ENCODE peak calls at places on chromosomes 13 and 19, in nine cellular contexts. Q is uterus, D is IMR-90, K is WERI-Rb-1, G is sigmoid colon, E is MM.1S, U is HepG2, N is cardiac muscle cell, T is pancreas. I is an unnamed sample. For H3K9me3, the result is how much of the 10 kb centered on the place peaks cover.

GRCh38 chr13:109036091-109036490 is 406.7 kb downstream of the MYO16 start:
- DNase-seq in U (no peak), E (no peak), N (no peak), D (no peak), T (no peak), K (no peak), G (no peak), Q (no peak), I (no peak)

GRCh38 chr19:44664976-44665375 is 6.3 kb upstream of the CEACAM19 start:
- DNase-seq in T (no peak), Q (no peak), G (no peak), D (no peak), N (no peak), U (no peak), K (no peak), E (no peak), I (no peak)

GRCh38 chr13:93298741-93299140 is 72.1 kb downstream of the GPC6 start:
- DNase-seq in E (no peak), K (no peak), D (peak), T (no peak), Q (no peak), G (no peak), N (no peak), U (no peak), I (no peak)

GRCh38 chr13:40375522-40376171 is 290.8 kb downstream of the FOXO1 start:
- DNase-seq in D (no peak), G (peak), N (no peak), U (no peak), K (no peak), T (no peak), E (no peak), Q (no peak), I (peak)

GRCh38 chr19:3720533-3720917 is 12.3 kb downstream of the TJP3 start:
- DNase-seq in G (no peak), K (no peak), Q (no peak), T (no peak), E (no peak), D (no peak), N (no peak), U (no peak), I (no peak)

GRCh38 chr13:45792827-45793303 is 58.7 kb downstream of the SIAH3 start:
- DNase-seq in D (no peak), E (peak), U (no peak), T (no peak), K (no peak), G (no peak), Q (no peak), N (no peak), I (no peak)

GRCh38 chr13:33007237-33007636 is 9.0 kb upstream of the KL start:
- DNase-seq in D (no peak), N (no peak), E (no peak), G (no peak), T (no peak), U (peak), K (no peak), Q (no peak), I (no peak)

GRCh38 chr13:98460519-98460918 is 116.4 kb downstream of the STK24 start:
- DNase-seq in U (no peak), N (no peak), G (peak), D (no peak), K (no peak), T (no peak), Q (no peak), E (no peak), I (no peak)

DNA sequence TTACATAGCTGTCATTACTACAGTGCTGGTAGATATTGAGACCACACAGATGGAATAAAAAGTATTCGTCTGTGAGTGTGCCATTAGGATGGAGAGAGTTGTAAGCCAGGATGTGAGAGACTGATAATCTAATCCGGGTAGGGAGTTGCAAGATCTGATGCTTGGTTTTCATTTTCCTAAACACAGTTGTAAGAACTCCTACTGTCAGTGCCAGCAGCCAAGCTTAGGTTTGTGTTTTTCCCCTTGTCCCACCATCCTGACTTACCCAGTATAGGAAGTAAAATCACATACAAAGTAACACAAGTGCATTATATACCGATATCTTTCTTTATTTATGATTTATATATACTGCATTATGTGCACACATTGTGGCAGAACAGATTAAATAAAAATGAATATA is 726.4 kb upstream of the PCDH20 start:
- DNase-seq in D (no peak), T (no peak), G (no peak), U (no peak), Q (no peak), E (no peak), N (no peak), K (no peak), I (no peak)
- H3K9me3 ChIP-seq in D (under half), T (under half), G (under half), U (under half), Q (under half), E (under half), N (under half), K (under half), I (under half)

GRCh38 chr19:1450735-1451669 is 1.1 kb downstream of the APC2 start:
- DNase-seq in N (no peak), K (no peak), E (no peak), D (no peak), Q (no peak), U (no peak), T (no peak), G (no peak), I (no peak)
- H3K4me3 ChIP-seq in N (no peak), K (no peak), E (no peak), D (no peak), Q (no peak), U (no peak), T (no peak), G (no peak), I (no peak)

GRCh38 chr19:57055956-57056355 is 63.8 kb upstream of the USP29 start:
- DNase-seq in E (no peak), T (no peak), G (no peak), D (no peak), K (no peak), N (no peak), U (no peak), Q (no peak), I (no peak)

GRCh38 chr19:57050863-57051262 is 68.9 kb upstream of the USP29 start:
- DNase-seq in U (no peak), G (no peak), E (no peak), Q (no peak), T (no peak), K (no peak), D (no peak), N (no peak), I (no peak)

GRCh38 chr19:57053401-57053800 is 66.4 kb upstream of the USP29 start:
- DNase-seq in D (no peak), G (no peak), T (no peak), U (no peak), Q (no peak), K (no peak), E (no peak), N (no peak), I (no peak)

GRCh38 chr19:57056972-57057371 is 62.8 kb upstream of the USP29 start:
- DNase-seq in E (no peak), T (no peak), Q (peak), G (peak), K (peak), D (peak), N (no peak), U (no peak), I (peak)

DNA sequence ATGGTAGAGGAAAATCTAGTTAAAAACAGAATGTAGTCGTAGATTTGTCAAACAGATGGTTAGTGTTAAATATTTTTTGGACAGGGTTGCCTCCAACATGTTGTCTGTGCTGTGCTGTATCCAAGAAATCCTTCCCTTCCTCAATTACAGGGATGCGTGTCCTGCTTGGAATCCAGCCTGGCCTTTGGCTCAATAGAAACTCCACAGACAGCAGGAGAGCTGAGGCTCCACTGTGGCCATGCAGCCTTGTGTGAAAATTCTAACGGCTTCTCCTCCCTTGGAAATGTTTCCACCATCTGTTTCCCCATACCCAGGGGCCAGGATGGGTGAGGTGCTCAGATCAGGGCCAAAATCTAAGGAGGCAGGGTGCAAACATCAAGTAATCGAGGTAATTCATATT is 67.7 kb upstream of the USP29 start:
- DNase-seq in U (no peak), E (no peak), T (no peak), Q (no peak), G (no peak), N (no peak), D (no peak), K (no peak), I (no peak)
- H3K9me3 ChIP-seq in U (under half), E (under half), T (under half), Q (under half), G (under half), N (under half), D (under half), K (under half), I (under half)

GRCh38 chr19:2446390-2446789 is 10.4 kb downstream of the LMNB2 start:
- DNase-seq in T (no peak), K (peak), D (no peak), N (no peak), Q (no peak), U (no peak), G (no peak), E (peak), I (peak)
- H3K4me3 ChIP-seq in T (no peak), K (no peak), D (no peak), N (no peak), Q (no peak), U (no peak), G (no peak), E (no peak), I (no peak)

DNA sequence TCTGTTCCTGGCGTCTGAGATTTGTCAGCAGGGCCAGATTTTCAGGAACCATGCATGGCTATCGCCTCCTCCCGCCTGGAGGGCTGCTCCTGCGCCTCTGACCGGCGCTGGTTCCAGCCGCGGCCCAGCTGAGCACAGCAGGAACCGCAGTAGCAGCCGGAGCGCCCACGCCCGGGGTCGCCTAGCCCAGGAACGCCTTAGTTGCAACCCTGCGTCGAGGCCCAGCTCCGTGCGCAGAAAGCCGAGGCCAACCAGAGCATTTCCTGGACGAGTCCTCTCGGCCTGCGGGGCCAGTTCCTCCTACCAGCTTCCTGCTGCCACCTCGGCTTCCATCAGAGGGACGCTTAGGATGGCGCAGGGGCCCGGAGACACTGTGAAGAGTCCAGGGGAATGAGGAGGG is 74.9 kb downstream of the ZNF492 start:
- DNase-seq in U (no peak), Q (no peak), D (no peak), N (no peak), T (no peak), E (no peak), G (no peak), K (no peak), I (no peak)
- H3K9me3 ChIP-seq in U (half or more), Q (under half), D (under half), N (under half), T (under half), E (under half), G (under half), K (under half), I (under half)

GRCh38 chr13:30376426-30377311 is 45.6 kb upstream of the UBE2L5 start:
- DNase-seq in G (no peak), Q (no peak), U (no peak), K (no peak), T (no peak), E (peak), D (no peak), N (peak), I (no peak)
- H3K4me3 ChIP-seq in G (no peak), Q (no peak), U (no peak), K (no peak), T (no peak), E (peak), D (no peak), N (no peak), I (no peak)

DNA sequence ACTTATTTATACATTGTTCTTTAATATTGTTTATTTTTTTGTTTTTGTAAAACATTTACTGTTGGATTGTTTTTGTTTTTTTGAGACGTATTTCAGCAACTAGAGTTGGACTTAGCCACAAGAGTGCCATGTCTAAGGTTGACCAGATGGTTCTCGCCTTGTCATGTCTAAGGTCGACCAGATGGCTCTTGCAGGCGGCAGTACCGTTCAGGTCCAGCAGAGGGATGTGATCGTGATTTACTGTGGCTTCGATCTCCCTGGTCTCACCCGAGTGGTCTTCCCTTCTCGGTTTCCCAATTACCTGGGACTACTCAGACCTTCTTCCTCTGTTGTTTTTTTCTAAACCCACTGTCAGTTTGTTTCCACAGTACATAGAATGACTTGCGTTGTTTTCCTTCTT is 1438.6 kb downstream of the UQCRFS1 start:
- DNase-seq in Q (no peak), T (no peak), U (no peak), D (no peak), N (no peak), G (no peak), K (peak), E (no peak), I (peak)
- H3K9me3 ChIP-seq in Q (under half), T (under half), U (under half), D (under half), N (under half), G (under half), K (under half), E (under half), I (under half)

I was measured in SJCRH30.